ENCODE peak calls at places on chromosome 12, in nine cellular contexts. One of them, this sample, is unnamed.

GRCh38 chr12:38175538-38175937 is 141.0 kb upstream of the ALG10B start:
- DNase-seq in GM23338: no peak
- DNase-seq in HCT116: no peak
- DNase-seq in GM23248: no peak
- DNase-seq in OCI-LY7: no peak
- DNase-seq in MM.1S: no peak
- DNase-seq in PC-3: peak; percentile 73
- DNase-seq in neural progenitor cell: no peak
- DNase-seq in SK-N-SH: no peak
- DNase-seq in this sample: no peak

GRCh38 chr12:817941-818600 is 65.7 kb downstream of the WNK1 start:
- DNase-seq in GM23338: no peak
- DNase-seq in HCT116: no peak
- DNase-seq in GM23248: no peak
- DNase-seq in OCI-LY7: peak; percentile 12
- DNase-seq in MM.1S: no peak
- DNase-seq in PC-3: no peak
- DNase-seq in neural progenitor cell: no peak
- DNase-seq in SK-N-SH: no peak
- DNase-seq in this sample: no peak

GRCh38 chr12:94676011-94676709 is 25.8 kb upstream of the TMCC3 start:
- DNase-seq in GM23338: no peak
- DNase-seq in HCT116: no peak
- DNase-seq in GM23248: no peak
- DNase-seq in OCI-LY7: no peak
- DNase-seq in MM.1S: no peak
- DNase-seq in PC-3: no peak
- DNase-seq in neural progenitor cell: no peak
- DNase-seq in SK-N-SH: no peak
- DNase-seq in this sample: no peak

GRCh38 chr12:115898670-115899069 is 378.8 kb downstream of the MED13L start:
- DNase-seq in GM23338: no peak
- DNase-seq in HCT116: no peak
- DNase-seq in GM23248: no peak
- DNase-seq in OCI-LY7: no peak
- DNase-seq in MM.1S: no peak
- DNase-seq in PC-3: peak; percentile 23
- DNase-seq in neural progenitor cell: no peak
- DNase-seq in SK-N-SH: no peak
- DNase-seq in this sample: no peak

GRCh38 chr12:46546634-46547273 is 174.2 kb upstream of the SLC38A2 start:
- DNase-seq in GM23338: no peak
- DNase-seq in HCT116: no peak
- DNase-seq in GM23248: peak; percentile 73
- DNase-seq in OCI-LY7: no peak
- DNase-seq in MM.1S: peak; percentile 78
- DNase-seq in PC-3: peak; percentile 26
- DNase-seq in neural progenitor cell: no peak
- DNase-seq in SK-N-SH: no peak
- DNase-seq in this sample: no peak

GRCh38 chr12:58301337-58302122 is 360.2 kb downstream of the ATP23 start:
- DNase-seq in GM23338: no peak
- DNase-seq in HCT116: no peak
- DNase-seq in GM23248: no peak
- DNase-seq in OCI-LY7: no peak
- DNase-seq in MM.1S: no peak
- DNase-seq in PC-3: no peak
- DNase-seq in neural progenitor cell: no peak
- DNase-seq in SK-N-SH: no peak
- DNase-seq in this sample: no peak

GRCh38 chr12:5073838-5074237 is 30.2 kb downstream of the KCNA5 start:
- DNase-seq in GM23338: peak; percentile 77
- DNase-seq in HCT116: peak; percentile 3
- DNase-seq in GM23248: peak; percentile 49
- DNase-seq in OCI-LY7: peak; percentile 5
- DNase-seq in MM.1S: no peak
- DNase-seq in PC-3: no peak
- DNase-seq in neural progenitor cell: peak; percentile 57
- DNase-seq in SK-N-SH: peak; percentile 22
- DNase-seq in this sample: no peak

GRCh38 chr12:76028649-76029277 is 2.8 kb downstream of the PHLDA1 start:
- DNase-seq in GM23338: no peak
- DNase-seq in HCT116: no peak
- DNase-seq in GM23248: peak; percentile 32
- DNase-seq in OCI-LY7: no peak
- DNase-seq in MM.1S: no peak
- DNase-seq in PC-3: no peak
- DNase-seq in neural progenitor cell: no peak
- DNase-seq in SK-N-SH: no peak
- DNase-seq in this sample: no peak

GRCh38 chr12:53695148-53696138 is 19.6 kb upstream of the ATP5MC2 start:
- DNase-seq in GM23338: peak; percentile 70
- DNase-seq in HCT116: peak; percentile 36
- DNase-seq in GM23248: peak; percentile 92
- DNase-seq in OCI-LY7: no peak
- DNase-seq in MM.1S: no peak
- DNase-seq in PC-3: peak; percentile 16
- DNase-seq in neural progenitor cell: peak; percentile 82
- DNase-seq in SK-N-SH: peak; percentile 48
- DNase-seq in this sample: peak; percentile 85

GRCh38 chr12:84497819-84498218 is 414.8 kb downstream of the SLC6A15 start:
- DNase-seq in GM23338: peak; percentile 32
- DNase-seq in HCT116: peak; percentile 16
- DNase-seq in GM23248: peak; percentile 9
- DNase-seq in OCI-LY7: no peak
- DNase-seq in MM.1S: no peak
- DNase-seq in PC-3: peak; percentile 25
- DNase-seq in neural progenitor cell: peak; percentile 9
- DNase-seq in SK-N-SH: no peak
- DNase-seq in this sample: no peak

GRCh38 chr12:54139030-54139429 is 49.8 kb downstream of the SMUG1 start:
- DNase-seq in GM23338: no peak
- DNase-seq in HCT116: no peak
- DNase-seq in GM23248: peak; percentile 82
- DNase-seq in OCI-LY7: no peak
- DNase-seq in MM.1S: no peak
- DNase-seq in PC-3: no peak
- DNase-seq in neural progenitor cell: no peak
- DNase-seq in SK-N-SH: no peak
- DNase-seq in this sample: no peak

DNA sequence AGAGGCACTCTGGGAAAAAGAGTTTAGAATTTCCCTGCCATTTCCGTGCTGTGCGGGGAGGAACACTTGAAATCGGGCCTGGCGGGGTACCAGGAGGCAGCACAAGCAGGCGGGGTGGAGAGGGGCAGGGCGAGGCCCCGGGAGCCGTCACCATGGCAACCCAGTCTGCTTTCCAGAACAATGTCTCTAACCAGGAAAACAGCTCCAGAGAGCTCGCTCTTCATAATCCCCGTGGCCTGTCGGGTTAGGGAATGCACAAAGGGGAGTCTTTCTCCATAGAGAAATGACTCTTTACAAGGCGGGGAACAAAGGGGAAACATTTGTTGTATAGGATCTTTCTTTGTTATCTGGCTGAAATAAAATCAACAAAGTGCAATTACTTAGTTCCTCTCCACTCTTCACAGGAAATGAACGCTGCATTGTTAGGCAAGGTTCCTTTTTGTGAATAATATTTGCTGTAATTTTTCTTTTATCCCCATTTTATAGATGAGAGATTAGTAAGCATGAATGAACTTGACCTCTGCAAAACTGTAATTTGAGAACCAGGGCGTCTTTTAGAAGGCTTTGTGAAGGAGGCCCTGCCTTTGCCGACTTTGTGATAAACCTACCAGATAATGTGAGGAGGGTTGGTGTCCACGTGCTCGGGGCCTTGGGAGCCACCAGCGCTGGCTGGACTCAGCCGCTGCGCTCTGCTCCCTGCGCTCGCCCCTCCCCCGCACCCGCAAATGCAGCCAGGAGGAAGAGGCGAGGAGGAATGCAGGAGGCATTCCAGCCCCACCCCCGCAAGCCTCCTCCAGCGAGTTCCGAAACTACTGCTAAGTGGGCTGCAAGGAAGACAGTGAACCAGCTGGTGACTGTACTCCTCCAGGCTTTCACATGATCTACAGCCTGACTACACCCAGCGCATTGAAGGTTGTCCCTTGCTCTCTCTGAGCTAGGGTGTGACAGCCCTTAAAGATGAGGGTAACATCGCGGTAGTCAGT is 105.2 kb upstream of the ATF7IP start:
- DNase-seq in GM23338: peak; percentile 98
- DNase-seq in HCT116: peak; percentile 47
- DNase-seq in GM23248: peak; percentile 94
- DNase-seq in OCI-LY7: no peak
- DNase-seq in MM.1S: no peak
- DNase-seq in PC-3: peak; percentile 78
- DNase-seq in neural progenitor cell: peak; percentile 93
- DNase-seq in SK-N-SH: no peak
- DNase-seq in this sample: peak; percentile 86
- H3K27ac ChIP-seq in GM23338: peak overlapping the region; percentile 99
- H3K27ac ChIP-seq in HCT116: peak overlapping the region; percentile 74
- H3K27ac ChIP-seq in GM23248: peak overlapping the region; percentile 90
- H3K27ac ChIP-seq in OCI-LY7: peak overlapping the region; percentile 8
- H3K27ac ChIP-seq in MM.1S: no peak overlapping the region
- H3K27ac ChIP-seq in PC-3: peak overlapping the region; percentile 88
- H3K27ac ChIP-seq in neural progenitor cell: peak overlapping the region; percentile 99
- H3K27ac ChIP-seq in SK-N-SH: no peak overlapping the region
- H3K27ac ChIP-seq in this sample: peak overlapping the region; percentile 94

DNA sequence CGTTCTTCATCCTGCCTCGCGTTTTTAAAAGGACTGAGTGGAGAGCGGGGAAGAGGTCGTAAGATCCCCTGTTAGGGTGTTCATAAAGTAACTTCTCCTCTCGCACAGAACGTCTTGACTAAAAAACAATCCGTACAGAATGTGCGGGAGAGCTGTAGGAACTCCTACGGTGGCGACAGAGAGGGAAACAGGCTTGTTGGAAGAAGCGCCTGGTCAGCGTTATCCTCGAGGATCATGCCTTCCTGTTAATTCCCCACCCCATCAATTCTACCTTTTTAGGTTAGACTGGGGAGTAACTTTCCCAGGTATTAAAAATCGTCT is 395 bp upstream of the WASHC4 start:
- DNase-seq in GM23338: peak; percentile 68
- DNase-seq in HCT116: peak; percentile 26
- DNase-seq in GM23248: peak; percentile 79
- DNase-seq in OCI-LY7: no peak
- DNase-seq in MM.1S: no peak
- DNase-seq in PC-3: no peak
- DNase-seq in neural progenitor cell: no peak
- DNase-seq in SK-N-SH: peak; percentile 67
- DNase-seq in this sample: no peak
- TF ChIP-seq EZH2phosphoT487 in GM23338: no peak
- TF ChIP-seq EZH2phosphoT487 in HCT116: no peak
- TF ChIP-seq EZH2phosphoT487 in GM23248: no peak
- TF ChIP-seq EZH2phosphoT487 in OCI-LY7: no peak
- TF ChIP-seq EZH2phosphoT487 in MM.1S: no peak
- TF ChIP-seq EZH2phosphoT487 in PC-3: no peak
- TF ChIP-seq EZH2phosphoT487 in neural progenitor cell: no peak
- TF ChIP-seq EZH2phosphoT487 in SK-N-SH: no peak
- TF ChIP-seq EZH2phosphoT487 in this sample: no peak

GRCh38 chr12:109462868-109463692 is 14.0 kb downstream of the KCTD10 start:
- DNase-seq in GM23338: peak; percentile 66
- DNase-seq in HCT116: peak; percentile 62
- DNase-seq in GM23248: peak; percentile 96
- DNase-seq in OCI-LY7: no peak
- DNase-seq in MM.1S: no peak
- DNase-seq in PC-3: peak; percentile 94
- DNase-seq in neural progenitor cell: peak; percentile 26
- DNase-seq in SK-N-SH: peak; percentile 51
- DNase-seq in this sample: peak; percentile 73
- H4K20me1 ChIP-seq in GM23338: peaks cover 9% of the 10 kb centered on the region
- H4K20me1 ChIP-seq in HCT116: peaks cover 4% of the 10 kb centered on the region
- H4K20me1 ChIP-seq in GM23248: no peaks in the 10 kb centered on the region
- H4K20me1 ChIP-seq in OCI-LY7: no peaks in the 10 kb centered on the region
- H4K20me1 ChIP-seq in MM.1S: no peaks in the 10 kb centered on the region
- H4K20me1 ChIP-seq in PC-3: no peaks in the 10 kb centered on the region
- H4K20me1 ChIP-seq in neural progenitor cell: peaks cover 97% of the 10 kb centered on the region
- H4K20me1 ChIP-seq in SK-N-SH: no peaks in the 10 kb centered on the region
- H4K20me1 ChIP-seq in this sample: peaks cover 5% of the 10 kb centered on the region

DNA sequence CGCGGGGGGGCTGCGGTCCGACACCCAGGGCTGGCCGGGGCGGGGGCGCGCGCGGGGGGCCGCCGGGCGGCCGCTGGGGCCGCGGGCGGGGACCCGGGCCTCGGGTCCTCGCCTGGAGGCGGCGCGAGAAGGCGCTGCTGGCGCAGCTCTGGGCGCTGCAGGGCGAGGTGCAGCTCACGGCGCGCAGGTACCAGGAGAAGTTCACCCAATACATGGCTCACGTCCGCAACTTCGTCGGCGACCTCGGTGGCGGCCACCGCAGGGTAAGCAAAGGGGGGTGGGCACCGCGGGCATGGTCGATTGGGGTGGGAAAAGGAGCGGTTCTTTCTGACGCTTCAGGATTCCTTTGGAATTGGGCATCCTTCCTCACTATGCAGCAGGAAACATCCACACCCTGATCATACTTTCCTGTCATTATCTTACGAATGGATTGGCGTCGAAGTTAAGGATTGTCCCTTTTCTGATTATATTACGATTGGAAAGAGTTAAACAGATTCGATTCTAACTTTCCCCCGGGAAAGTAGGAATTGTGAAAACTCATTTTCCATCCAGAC is 798 bp downstream of the PDZRN4 start:
- DNase-seq in GM23338: peak; percentile 37
- DNase-seq in HCT116: no peak
- DNase-seq in GM23248: no peak
- DNase-seq in OCI-LY7: no peak
- DNase-seq in MM.1S: no peak
- DNase-seq in PC-3: no peak
- DNase-seq in neural progenitor cell: no peak
- DNase-seq in SK-N-SH: no peak
- DNase-seq in this sample: no peak
- H3K27ac ChIP-seq in GM23338: no peak overlapping the region
- H3K27ac ChIP-seq in HCT116: no peak overlapping the region
- H3K27ac ChIP-seq in GM23248: no peak overlapping the region
- H3K27ac ChIP-seq in OCI-LY7: no peak overlapping the region
- H3K27ac ChIP-seq in MM.1S: no peak overlapping the region
- H3K27ac ChIP-seq in PC-3: no peak overlapping the region
- H3K27ac ChIP-seq in neural progenitor cell: no peak overlapping the region
- H3K27ac ChIP-seq in SK-N-SH: no peak overlapping the region
- H3K27ac ChIP-seq in this sample: no peak overlapping the region

GRCh38 chr12:88035907-88036289 is 6.7 kb upstream of the C12orf50 start:
- DNase-seq in GM23338: peak; percentile 4
- DNase-seq in HCT116: no peak
- DNase-seq in GM23248: no peak
- DNase-seq in OCI-LY7: no peak
- DNase-seq in MM.1S: peak; percentile 14
- DNase-seq in PC-3: peak; percentile 21
- DNase-seq in neural progenitor cell: no peak
- DNase-seq in SK-N-SH: no peak
- DNase-seq in this sample: no peak

GRCh38 chr12:88036368-88036965 is 7.3 kb upstream of the C12orf50 start:
- DNase-seq in GM23338: no peak
- DNase-seq in HCT116: no peak
- DNase-seq in GM23248: peak; percentile 68
- DNase-seq in OCI-LY7: peak; percentile 7
- DNase-seq in MM.1S: no peak
- DNase-seq in PC-3: peak; percentile 52
- DNase-seq in neural progenitor cell: no peak
- DNase-seq in SK-N-SH: no peak
- DNase-seq in this sample: peak; percentile 13

GRCh38 chr12:88037770-88038169 is 8.6 kb upstream of the C12orf50 start:
- DNase-seq in GM23338: no peak
- DNase-seq in HCT116: no peak
- DNase-seq in GM23248: no peak
- DNase-seq in OCI-LY7: no peak
- DNase-seq in MM.1S: no peak
- DNase-seq in PC-3: no peak
- DNase-seq in neural progenitor cell: no peak
- DNase-seq in SK-N-SH: no peak
- DNase-seq in this sample: no peak

GRCh38 chr12:88035271-88035906 is 6.2 kb upstream of the C12orf50 start:
- DNase-seq in GM23338: peak; percentile 87
- DNase-seq in HCT116: peak; percentile 68
- DNase-seq in GM23248: peak; percentile 96
- DNase-seq in OCI-LY7: peak; percentile 89
- DNase-seq in MM.1S: peak; percentile 89
- DNase-seq in PC-3: peak; percentile 88
- DNase-seq in neural progenitor cell: peak; percentile 93
- DNase-seq in SK-N-SH: peak; percentile 91
- DNase-seq in this sample: peak; percentile 94
- TF ChIP-seq EZH2phosphoT487 in GM23338: no peak
- TF ChIP-seq EZH2phosphoT487 in HCT116: no peak
- TF ChIP-seq EZH2phosphoT487 in GM23248: no peak
- TF ChIP-seq EZH2phosphoT487 in OCI-LY7: no peak
- TF ChIP-seq EZH2phosphoT487 in MM.1S: no peak
- TF ChIP-seq EZH2phosphoT487 in PC-3: no peak
- TF ChIP-seq EZH2phosphoT487 in neural progenitor cell: peak; percentile 36
- TF ChIP-seq EZH2phosphoT487 in SK-N-SH: no peak
- TF ChIP-seq EZH2phosphoT487 in this sample: no peak

This sample was measured in hepatocyte.